ENCODE peak calls at places on chromosomes 5 and 9, in ten cellular contexts. Q is uterus; J is astrocyte; P is OCI-LY7; N is stomach; U is CD4-positive, CD25-positive, alpha-beta regulatory T cell; X is endodermal cell; Y is adipocyte; V is PC-3; S is aorta. E is an unnamed sample.

GRCh38 chr5:76270214-76270613 is 132.9 kb upstream of the IQGAP2 start:
- DNase-seq in Q (no peak), J (peak; percentile 26), P (no peak), N (no peak), U (peak; percentile 42), X (no peak), Y (no peak), V (no peak), S (no peak), E (no peak)

GRCh38 chr5:67672633-67673032 is 476.0 kb upstream of the CD180 start:
- DNase-seq in Q (no peak), J (peak; percentile 12), P (no peak), N (no peak), U (no peak), X (no peak), Y (peak; percentile 7), V (no peak), S (no peak), E (no peak)

GRCh38 chr9:106701611-106702010 is 161.4 kb upstream of the ZNF462 start:
- DNase-seq in Q (no peak), J (no peak), P (no peak), N (no peak), U (no peak), X (no peak), Y (no peak), V (peak; percentile 25), S (no peak), E (no peak)

GRCh38 chr5:148995791-148996190 is 67.1 kb downstream of the SH3TC2 start:
- DNase-seq in Q (no peak), J (no peak), P (no peak), N (no peak), U (no peak), X (no peak), Y (no peak), V (no peak), S (no peak), E (no peak)

GRCh38 chr5:60248900-60249299 is 355.4 kb upstream of the PDE4D start:
- DNase-seq in Q (no peak), J (no peak), P (peak; percentile 84), N (no peak), U (no peak), X (no peak), Y (no peak), V (no peak), S (no peak), E (no peak)

GRCh38 chr5:132641241-132641723 is 16.7 kb upstream of the IL13 start:
- DNase-seq in Q (no peak), J (no peak), P (no peak), N (no peak), U (no peak), X (no peak), Y (no peak), V (no peak), S (no peak), E (no peak)

GRCh38 chr5:115583474-115583873 is 18.8 kb downstream of the TICAM2 start:
- DNase-seq in Q (no peak), J (peak; percentile 97), P (no peak), N (no peak), U (no peak), X (no peak), Y (peak; percentile 65), V (peak; percentile 52), S (no peak), E (no peak)

GRCh38 chr5:158889007-158889406 is 210.7 kb downstream of the EBF1 start:
- DNase-seq in Q (no peak), J (no peak), P (no peak), N (no peak), U (no peak), X (no peak), Y (no peak), V (no peak), S (no peak), E (no peak)

GRCh38 chr5:120644516-120644915 is 180.4 kb downstream of the PRR16 start:
- DNase-seq in Q (no peak), J (no peak), P (no peak), N (no peak), U (no peak), X (no peak), Y (peak; percentile 42), V (peak; percentile 4), S (no peak), E (no peak)

GRCh38 chr5:161138751-161139455 is 286.9 kb upstream of the ATP10B start:
- DNase-seq in Q (no peak), J (no peak), P (peak; percentile 62), N (no peak), U (no peak), X (no peak), Y (no peak), V (no peak), S (no peak), E (no peak)

GRCh38 chr9:109469646-109470358 is 28.3 kb downstream of the PTPN3 start:
- DNase-seq in Q (peak; percentile 38), J (peak; percentile 66), P (peak; percentile 67), N (peak; percentile 81), U (peak; percentile 75), X (peak; percentile 92), Y (peak; percentile 89), V (peak; percentile 80), S (peak; percentile 83), E (peak; percentile 68)
- H3K4me1 ChIP-seq in Q (no peaks in the 10 kb centered on the region), J (no peaks in the 10 kb centered on the region), P (no peaks in the 10 kb centered on the region), N (peaks cover 33% of the 10 kb centered on the region), U (no peaks in the 10 kb centered on the region), X (no peaks in the 10 kb centered on the region), Y (peaks cover 12% of the 10 kb centered on the region), V (peaks cover 19% of the 10 kb centered on the region), S (peaks cover 3% of the 10 kb centered on the region), E (peaks cover 3% of the 10 kb centered on the region)

GRCh38 chr9:137668203-137668602 is 49.4 kb downstream of the EHMT1 start:
- DNase-seq in Q (no peak), J (no peak), P (no peak), N (no peak), U (no peak), X (no peak), Y (no peak), V (no peak), S (peak; percentile 5), E (no peak)
- H3K4me1 ChIP-seq in Q (peaks cover 9% of the 10 kb centered on the region), J (peaks cover 19% of the 10 kb centered on the region), P (peaks cover 100% of the 10 kb centered on the region), N (peaks cover 78% of the 10 kb centered on the region), U (peaks cover 15% of the 10 kb centered on the region), X (peaks cover 28% of the 10 kb centered on the region), Y (peaks cover 15% of the 10 kb centered on the region), V (peaks cover 15% of the 10 kb centered on the region), S (no peaks in the 10 kb centered on the region), E (peaks cover 3% of the 10 kb centered on the region)

DNA sequence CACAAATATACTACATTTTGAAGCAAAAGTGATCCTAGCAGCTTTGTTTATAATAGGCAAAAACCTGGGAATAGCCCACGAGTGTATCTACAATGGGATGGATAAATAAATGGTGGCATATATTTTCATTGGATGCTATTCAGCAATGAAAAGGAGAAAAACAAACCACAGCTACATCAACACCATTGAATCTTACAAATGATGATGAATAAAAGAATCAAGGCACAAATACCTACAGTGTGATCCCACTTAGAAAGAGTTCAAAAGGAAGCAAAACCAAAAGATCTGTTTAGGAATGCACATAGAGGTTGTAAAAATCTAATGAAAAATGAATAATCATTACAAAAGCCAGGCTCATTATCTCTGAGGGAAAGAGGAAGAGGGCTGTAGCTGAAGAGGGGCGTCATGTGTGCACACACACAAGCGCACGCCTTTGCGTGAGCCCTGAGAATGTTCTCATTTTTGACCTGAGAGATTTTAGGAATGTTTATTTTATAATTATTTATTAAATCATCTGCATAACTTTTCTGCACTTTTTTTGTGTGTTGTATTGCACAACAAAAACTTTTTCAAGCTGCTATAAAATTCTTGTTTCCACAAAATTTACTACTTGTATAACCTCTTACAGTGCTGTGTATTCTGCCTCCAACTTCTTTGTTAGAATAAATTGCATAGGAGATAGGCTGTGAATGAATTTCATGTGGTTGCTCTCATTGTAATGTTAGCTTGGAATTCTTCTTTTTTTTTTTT is 5.9 kb upstream of the RHOBTB3 start:
- DNase-seq in Q (no peak), J (peak; percentile 74), P (no peak), N (no peak), U (no peak), X (no peak), Y (no peak), V (no peak), S (no peak), E (no peak)
- H3K4me1 ChIP-seq in Q (no peaks in the 10 kb centered on the region), J (peaks cover 43% of the 10 kb centered on the region), P (peaks cover 13% of the 10 kb centered on the region), N (peaks cover 64% of the 10 kb centered on the region), U (no peaks in the 10 kb centered on the region), X (peaks cover 4% of the 10 kb centered on the region), Y (peaks cover 92% of the 10 kb centered on the region), V (peaks cover 18% of the 10 kb centered on the region), S (no peaks in the 10 kb centered on the region), E (peaks cover 2% of the 10 kb centered on the region)

GRCh38 chr9:71758277-71758676 is 10.0 kb downstream of the CEMIP2 start:
- DNase-seq in Q (no peak), J (no peak), P (no peak), N (no peak), U (no peak), X (peak; percentile 75), Y (no peak), V (peak; percentile 67), S (no peak), E (no peak)
- H3K4me1 ChIP-seq in Q (no peaks in the 10 kb centered on the region), J (peaks cover 20% of the 10 kb centered on the region), P (no peaks in the 10 kb centered on the region), N (peaks cover 86% of the 10 kb centered on the region), U (peaks cover 80% of the 10 kb centered on the region), X (peaks cover 32% of the 10 kb centered on the region), Y (peaks cover 47% of the 10 kb centered on the region), V (peaks cover 38% of the 10 kb centered on the region), S (no peaks in the 10 kb centered on the region), E (peaks cover 10% of the 10 kb centered on the region)